ENCODE peak calls at places on chromosomes 1 and 21, in ten cellular contexts. D is thoracic aorta; T is stomach; K is testis; L is sigmoid colon; O is CD8-positive, alpha-beta memory T cell; B is fibroblast of lung; S is brain microvascular endothelial cell; E is A673; J is IMR-90. I is an unnamed sample. For H3K27me3, the result is how much of the 10 kb centered on the place peaks cover.

GRCh38 chr1:45846931-45847330 is 43.5 kb downstream of the MAST2 start:
- DNase-seq in J (peak), B (peak), T (no peak), S (peak), O (no peak), K (no peak), L (no peak), E (no peak), D (no peak), I (no peak)

GRCh38 chr1:150973826-150974579 is 632 bp downstream of the CERS2 start:
- DNase-seq in S (no peak), K (peak), B (peak), D (no peak), L (no peak), E (peak), J (no peak), O (peak), T (peak), I (no peak)

GRCh38 chr1:112697781-112698201 is 9.1 kb downstream of the RHOC start:
- DNase-seq in O (no peak), T (peak), D (no peak), J (no peak), B (no peak), E (no peak), S (no peak), K (no peak), L (no peak), I (no peak)

GRCh38 chr1:154608522-154609294 is 722 bp upstream of the ADAR start:
- DNase-seq in O (peak), B (peak), J (peak), D (no peak), T (peak), L (peak), E (peak), S (peak), K (peak), I (peak)

GRCh38 chr1:24659166-24659904 is 16.2 kb downstream of the SRRM1 start:
- DNase-seq in D (no peak), K (no peak), E (no peak), O (no peak), L (no peak), T (no peak), J (no peak), S (no peak), B (no peak), I (no peak)

GRCh38 chr1:77831976-77832695 is 52.7 kb downstream of the MIGA1 start:
- DNase-seq in T (no peak), O (no peak), D (no peak), J (peak), L (no peak), B (peak), S (peak), K (no peak), E (peak), I (peak)

GRCh38 chr21:31476551-31477120 is 132.6 kb upstream of the TIAM1 start:
- DNase-seq in D (no peak), K (no peak), T (no peak), L (peak), E (no peak), O (no peak), B (peak), S (no peak), J (no peak), I (no peak)

GRCh38 chr1:32431736-32432400 is 33.0 kb upstream of the ZBTB8B start:
- DNase-seq in E (no peak), L (no peak), T (no peak), S (no peak), B (no peak), O (no peak), K (no peak), J (no peak), D (no peak), I (no peak)

GRCh38 chr1:174153085-174153824 is 6.1 kb upstream of the RABGAP1L start:
- DNase-seq in E (no peak), B (no peak), L (no peak), J (peak), S (peak), T (no peak), D (no peak), O (no peak), K (no peak), I (no peak)

GRCh38 chr1:204493882-204494280 is 724 bp downstream of the PIK3C2B start:
- DNase-seq in J (peak), E (peak), D (no peak), S (peak), K (peak), O (peak), B (peak), L (peak), T (peak), I (no peak)

GRCh38 chr1:114671939-114672275 is 2.1 kb upstream of the DENND2C start:
- DNase-seq in T (no peak), S (no peak), B (no peak), O (no peak), E (no peak), L (no peak), D (no peak), J (no peak), K (no peak), I (no peak)

GRCh38 chr1:233112184-233113008 is 162.0 kb downstream of the NTPCR start:
- DNase-seq in J (peak), E (no peak), D (no peak), K (no peak), S (no peak), B (peak), L (no peak), T (no peak), O (no peak), I (no peak)

GRCh38 chr1:96703186-96703585 is 18.4 kb upstream of the PTBP2 start:
- DNase-seq in L (no peak), B (peak), S (peak), E (no peak), J (peak), K (no peak), T (no peak), D (no peak), O (no peak), I (no peak)

GRCh38 chr1:3405974-3406867 is 48.2 kb upstream of the ARHGEF16 start:
- DNase-seq in J (no peak), K (no peak), S (no peak), B (no peak), L (no peak), T (no peak), D (no peak), O (no peak), E (no peak), I (no peak)
- H3K27me3 ChIP-seq in J (under half), K (under half), S (under half), B (under half), L (under half), T (under half), D (under half), O (under half), E (under half), I (under half)

GRCh38 chr1:39721664-39722063 is 17.0 kb upstream of the PPIE start:
- DNase-seq in J (no peak), S (no peak), L (no peak), E (no peak), O (no peak), T (no peak), K (no peak), B (no peak), D (no peak), I (no peak)

GRCh38 chr1:39722495-39722894 is 16.2 kb upstream of the PPIE start:
- DNase-seq in K (no peak), S (no peak), E (no peak), O (no peak), J (peak), L (no peak), T (no peak), D (no peak), B (peak), I (no peak)

GRCh38 chr1:39717809-39718208 is 20.9 kb upstream of the PPIE start:
- DNase-seq in L (no peak), J (no peak), D (no peak), E (no peak), B (no peak), T (no peak), O (no peak), S (no peak), K (no peak), I (no peak)

DNA sequence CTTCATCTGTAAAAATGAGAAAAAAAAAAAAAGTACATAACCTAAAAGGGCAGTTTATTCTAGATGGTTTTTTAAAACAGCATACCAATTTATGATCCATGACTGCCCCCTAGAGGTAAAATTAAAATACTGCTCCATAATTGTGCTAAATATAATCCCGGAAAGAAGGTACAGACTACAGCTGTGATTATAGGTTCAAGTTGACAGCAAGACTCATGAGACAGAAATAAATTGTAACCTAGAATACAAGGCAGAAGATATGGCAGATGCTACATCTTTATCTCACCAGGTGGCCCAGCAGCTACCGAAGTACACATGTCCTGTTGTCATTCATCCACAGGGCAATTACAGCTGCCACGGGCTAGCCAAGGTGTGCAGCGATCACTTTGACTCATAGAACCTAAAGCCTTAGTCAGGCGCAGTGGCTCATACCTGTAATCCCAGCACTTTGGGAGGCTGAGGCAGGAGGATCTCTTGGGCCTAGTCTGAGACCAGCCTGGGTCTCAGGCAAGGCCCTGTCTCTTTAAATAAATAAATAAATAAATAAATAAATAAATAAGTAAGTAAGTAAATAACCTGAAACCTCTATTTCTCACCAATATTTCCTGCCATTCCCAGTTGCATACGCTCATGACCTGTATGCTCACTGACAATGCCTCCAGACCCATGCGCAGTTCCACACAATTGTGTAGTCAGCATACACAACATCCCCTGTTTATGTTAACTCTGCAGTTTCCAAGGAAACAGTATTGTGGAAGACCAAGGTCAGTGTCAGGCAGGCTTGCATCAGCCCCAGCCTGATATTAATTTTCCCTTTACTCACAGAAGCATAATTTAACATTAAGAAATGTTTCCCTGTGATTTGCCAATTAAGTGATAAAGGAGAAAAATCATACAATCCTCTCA is 18.3 kb upstream of the PPIE start:
- DNase-seq in S (peak), T (no peak), K (no peak), B (peak), O (no peak), J (peak), E (peak), L (no peak), D (no peak), I (peak)
- H3K27me3 ChIP-seq in S (under half), T (under half), K (under half), B (under half), O (under half), J (under half), E (under half), L (under half), D (under half), I (under half)

GRCh38 chr1:28170036-28170596 is 6.4 kb downstream of the PTAFR start:
- DNase-seq in S (no peak), L (no peak), K (no peak), J (no peak), B (no peak), T (no peak), E (no peak), O (no peak), D (no peak), I (no peak)
- H3K27me3 ChIP-seq in S (under half), L (under half), K (under half), J (under half), B (under half), T (under half), E (under half), O (under half), D (under half), I (under half)

GRCh38 chr1:156920233-156921052 is at the start of gene LRRC71:
- DNase-seq in L (peak), S (peak), O (peak), D (no peak), E (peak), K (peak), T (peak), J (peak), B (peak), I (peak)
- H3K27me3 ChIP-seq in L (under half), S (under half), O (under half), D (under half), E (under half), K (under half), T (half or more), J (under half), B (under half), I (under half)

DNA sequence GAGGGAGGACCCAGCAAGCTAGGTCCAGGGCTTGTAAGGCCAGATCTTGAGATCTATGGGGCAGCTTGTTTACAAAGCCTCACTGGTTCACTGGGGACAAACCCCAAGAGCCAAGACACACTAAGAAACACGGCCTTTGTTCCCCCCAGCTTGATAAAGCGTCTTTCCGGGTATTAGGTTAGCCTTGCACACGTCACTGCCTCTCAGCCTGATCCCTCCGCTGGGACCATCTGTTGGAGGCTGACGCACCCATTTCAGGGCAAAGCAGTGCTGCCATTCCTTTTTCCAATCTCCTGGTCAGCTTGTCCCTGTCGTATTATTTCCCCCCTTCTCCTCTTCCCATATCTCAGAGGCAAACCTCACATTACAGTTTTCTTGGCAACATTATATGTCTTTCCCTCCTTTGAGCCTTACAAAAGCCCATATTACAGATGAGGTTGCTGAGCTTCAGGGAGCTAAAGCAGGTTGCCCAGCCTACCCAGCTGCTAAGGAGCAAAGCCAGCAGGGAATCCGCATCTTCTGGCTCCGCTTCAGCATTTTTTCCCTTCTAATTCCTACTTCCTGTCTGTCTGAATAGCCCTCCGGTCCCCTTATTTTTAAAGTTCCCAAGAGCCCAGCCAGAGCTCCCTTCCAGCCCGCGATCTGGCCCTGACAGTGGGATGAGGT is 4.1 kb downstream of the HEYL start:
- DNase-seq in L (no peak), B (no peak), D (no peak), E (peak), K (no peak), T (no peak), J (no peak), O (no peak), S (peak), I (no peak)
- H3K27me3 ChIP-seq in L (under half), B (under half), D (under half), E (under half), K (under half), T (under half), J (under half), O (under half), S (under half), I (under half)

I was measured in SJSA1.